ENCODE peak calls at places on chromosomes 16 and 17, in eight cellular contexts. One of them, this sample, is unnamed.

GRCh38 chr16:79816081-79816497 is 215.6 kb upstream of the MAF start:
- DNase-seq in RWPE1: no peak
- DNase-seq in nucleus accumbens: no peak
- DNase-seq in left cardiac atrium: no peak
- DNase-seq in aorta: no peak
- DNase-seq in germinal center: no peak
- DNase-seq in T47D: no peak
- DNase-seq in fibroblast of lung: no peak
- DNase-seq in this sample: no peak

GRCh38 chr17:64491034-64491860 is 5.6 kb downstream of the POLG2 start:
- DNase-seq in RWPE1: no peak
- DNase-seq in nucleus accumbens: no peak
- DNase-seq in left cardiac atrium: no peak
- DNase-seq in aorta: no peak
- DNase-seq in germinal center: no peak
- DNase-seq in T47D: peak
- DNase-seq in fibroblast of lung: no peak
- DNase-seq in this sample: no peak

GRCh38 chr17:82050761-82051641 is 610 bp downstream of the RFNG start:
- DNase-seq in RWPE1: no peak
- DNase-seq in nucleus accumbens: no peak
- DNase-seq in left cardiac atrium: peak
- DNase-seq in aorta: no peak
- DNase-seq in germinal center: peak
- DNase-seq in T47D: no peak
- DNase-seq in fibroblast of lung: no peak
- DNase-seq in this sample: peak

GRCh38 chr16:75555213-75555706 is 792 bp downstream of the TMEM231 start:
- DNase-seq in RWPE1: peak
- DNase-seq in nucleus accumbens: peak
- DNase-seq in left cardiac atrium: peak
- DNase-seq in aorta: peak
- DNase-seq in germinal center: peak
- DNase-seq in T47D: no peak
- DNase-seq in fibroblast of lung: peak
- DNase-seq in this sample: peak

GRCh38 chr16:426906-427249 is 1.4 kb downstream of the RAB11FIP3 start:
- DNase-seq in RWPE1: no peak
- DNase-seq in nucleus accumbens: peak
- DNase-seq in left cardiac atrium: no peak
- DNase-seq in aorta: no peak
- DNase-seq in germinal center: no peak
- DNase-seq in T47D: no peak
- DNase-seq in fibroblast of lung: no peak
- DNase-seq in this sample: no peak

GRCh38 chr17:67137860-67138259 is 93.5 kb downstream of the CACNG1 start:
- DNase-seq in RWPE1: no peak
- DNase-seq in nucleus accumbens: no peak
- DNase-seq in left cardiac atrium: no peak
- DNase-seq in aorta: no peak
- DNase-seq in germinal center: no peak
- DNase-seq in T47D: no peak
- DNase-seq in fibroblast of lung: no peak
- DNase-seq in this sample: no peak

GRCh38 chr16:85350146-85350728 is 238.0 kb upstream of the CIBAR2 start:
- DNase-seq in RWPE1: no peak
- DNase-seq in nucleus accumbens: no peak
- DNase-seq in left cardiac atrium: no peak
- DNase-seq in aorta: no peak
- DNase-seq in germinal center: no peak
- DNase-seq in T47D: no peak
- DNase-seq in fibroblast of lung: no peak
- DNase-seq in this sample: no peak

GRCh38 chr17:78794399-78794798 is 12.3 kb upstream of the CYTH1 start:
- DNase-seq in RWPE1: no peak
- DNase-seq in nucleus accumbens: no peak
- DNase-seq in left cardiac atrium: peak
- DNase-seq in aorta: peak
- DNase-seq in germinal center: no peak
- DNase-seq in T47D: no peak
- DNase-seq in fibroblast of lung: no peak
- DNase-seq in this sample: no peak

GRCh38 chr17:55634702-55635101 is 88.0 kb downstream of the TMEM100 start:
- DNase-seq in RWPE1: no peak
- DNase-seq in nucleus accumbens: no peak
- DNase-seq in left cardiac atrium: no peak
- DNase-seq in aorta: no peak
- DNase-seq in germinal center: no peak
- DNase-seq in T47D: no peak
- DNase-seq in fibroblast of lung: no peak
- DNase-seq in this sample: no peak

GRCh38 chr16:17469011-17469741 is 1.6 kb downstream of the XYLT1 start:
- DNase-seq in RWPE1: no peak
- DNase-seq in nucleus accumbens: no peak
- DNase-seq in left cardiac atrium: no peak
- DNase-seq in aorta: no peak
- DNase-seq in germinal center: no peak
- DNase-seq in T47D: no peak
- DNase-seq in fibroblast of lung: peak
- DNase-seq in this sample: peak

GRCh38 chr16:85372627-85373372 is 240.3 kb upstream of the GSE1 start:
- DNase-seq in RWPE1: peak
- DNase-seq in nucleus accumbens: no peak
- DNase-seq in left cardiac atrium: peak
- DNase-seq in aorta: peak
- DNase-seq in germinal center: no peak
- DNase-seq in T47D: no peak
- DNase-seq in fibroblast of lung: peak
- DNase-seq in this sample: peak

This sample was measured in osteoblast.